ENCODE peak calls at places on chromosomes 6 and 20, in four cellular contexts. L is CD8-positive, alpha-beta memory T cell; C is activated CD8-positive, alpha-beta memory T cell treated with anti-CD3 and anti-CD28 coated beads, Interleukin-2, amount 10 ng/mL, durations not matched to agents 7 days and 5 days; Z is NCI-H2029. P is an unnamed sample.
A peak's percentile ranks its signal among the peaks of the same experiment; 100 is the strongest.

GRCh38 chr6:63790334-63790733 is 154.7 kb downstream of the PHF3 start:
- DNase-seq in L (no peak), C (no peak), Z (no peak), P (no peak)

GRCh38 chr6:6225885-6226284 is 94.6 kb downstream of the F13A1 start:
- DNase-seq in L (no peak), C (no peak), Z (peak; percentile 72), P (no peak)

GRCh38 chr20:14622796-14623195 is 285.4 kb upstream of the FLRT3 start:
- DNase-seq in L (no peak), C (no peak), Z (no peak), P (no peak)

GRCh38 chr6:123418101-123418500 is 218.6 kb downstream of the TRDN start:
- DNase-seq in L (no peak), C (no peak), Z (no peak), P (no peak)

GRCh38 chr6:36469946-36470345 is 27.1 kb downstream of the KCTD20 start:
- DNase-seq in L (no peak), C (no peak), Z (no peak), P (peak; percentile 81)

GRCh38 chr20:3547906-3548305 is 77.1 kb downstream of the ATRN start:
- DNase-seq in L (no peak), C (no peak), Z (no peak), P (no peak)

GRCh38 chr20:9609892-9610502 is 95.6 kb downstream of the LAMP5 start:
- DNase-seq in L (no peak), C (peak; percentile 64), Z (peak; percentile 39), P (peak; percentile 48)

GRCh38 chr20:17169575-17170136 is 57.2 kb upstream of the PCSK2 start:
- DNase-seq in L (no peak), C (no peak), Z (peak; percentile 90), P (no peak)

GRCh38 chr20:39532205-39532604 is 570.1 kb downstream of the DHX35 start:
- DNase-seq in L (no peak), C (no peak), Z (no peak), P (no peak)

GRCh38 chr20:63101781-63102719 is 95.3 kb upstream of the BHLHE23 start:
- DNase-seq in L (peak; percentile 73), C (peak; percentile 77), Z (no peak), P (peak; percentile 93)

GRCh38 chr20:31704225-31705119 is 18.2 kb downstream of the BCL2L1 start:
- DNase-seq in L (no peak), C (no peak), Z (no peak), P (no peak)

GRCh38 chr6:132763269-132763668 is 5.6 kb upstream of the VNN2 start:
- DNase-seq in L (peak; percentile 55), C (peak; percentile 83), Z (no peak), P (no peak)

GRCh38 chr20:32189691-32190607 is 17.6 kb downstream of the PLAGL2 start:
- DNase-seq in L (peak; percentile 37), C (peak; percentile 47), Z (no peak), P (peak; percentile 93)

GRCh38 chr6:82374481-82374880 is 10.9 kb downstream of the TPBG start:
- DNase-seq in L (no peak), C (no peak), Z (no peak), P (no peak)

GRCh38 chr20:32387262-32387661 is 29.1 kb downstream of the ASXL1 start:
- DNase-seq in L (peak; percentile 66), C (peak; percentile 61), Z (no peak), P (no peak)

GRCh38 chr6:7188492-7188891 is 80.7 kb downstream of the RREB1 start:
- DNase-seq in L (no peak), C (no peak), Z (no peak), P (no peak)

GRCh38 chr6:128520436-128521301 is at the start of gene PTPRK:
- DNase-seq in L (peak; percentile 74), C (peak; percentile 90), Z (peak; percentile 49), P (peak; percentile 96)

GRCh38 chr20:25199473-25200265 is 4.2 kb downstream of the ENTPD6 start:
- DNase-seq in L (no peak), C (peak; percentile 11), Z (no peak), P (no peak)

GRCh38 chr20:13739726-13740649 is 44.7 kb downstream of the ESF1 start:
- DNase-seq in L (no peak), C (no peak), Z (no peak), P (no peak)

GRCh38 chr6:36627801-36628246 is 33.7 kb downstream of the SRSF3 start:
- DNase-seq in L (no peak), C (no peak), Z (peak; percentile 69), P (peak; percentile 85)

GRCh38 chr20:54140927-54141566 is 32.7 kb downstream of the CYP24A1 start:
- DNase-seq in L (no peak), C (no peak), Z (no peak), P (no peak)

GRCh38 chr6:161128680-161129196 is 137.2 kb downstream of the MAP3K4 start:
- DNase-seq in L (no peak), C (peak; percentile 42), Z (no peak), P (no peak)

GRCh38 chr20:63408684-63409046 is 47.5 kb upstream of the CHRNA4 start:
- DNase-seq in L (no peak), C (no peak), Z (no peak), P (no peak)

GRCh38 chr20:14235355-14235754 is 102.1 kb downstream of the FLRT3 start:
- DNase-seq in L (no peak), C (no peak), Z (no peak), P (peak; percentile 9)